ENCODE peak calls at places on chromosomes 6 and 20, in ten cellular contexts. L is HCT116, H is spleen, W is IMR-90, J is uterus, M is stomach, Q is psoas muscle, S is adrenal gland, V is hepatocyte, E is upper lobe of right lung. G is an unnamed sample.

GRCh38 chr6:34242252-34243130 is 5.8 kb downstream of the HMGA1 start:
- DNase-seq in L (no peak), H (peak; percentile 66), W (peak; percentile 25), J (no peak), M (no peak), Q (no peak), S (peak; percentile 12), V (no peak), E (peak; percentile 45), G (no peak)

GRCh38 chr6:170082531-170083187 is 208.2 kb downstream of the DLL1 start:
- DNase-seq in L (no peak), H (peak; percentile 63), W (no peak), J (no peak), M (peak; percentile 21), Q (no peak), S (no peak), V (no peak), E (no peak), G (no peak)

GRCh38 chr6:155587817-155588216 is 132.2 kb upstream of the NOX3 start:
- DNase-seq in L (no peak), H (no peak), W (no peak), J (no peak), M (no peak), Q (no peak), S (no peak), V (no peak), E (no peak), G (no peak)

GRCh38 chr6:24831771-24832718 is 33.3 kb upstream of the ARMH2 start:
- DNase-seq in L (no peak), H (no peak), W (peak; percentile 40), J (no peak), M (no peak), Q (no peak), S (no peak), V (no peak), E (no peak), G (no peak)

GRCh38 chr20:45355209-45355608 is 7.0 kb upstream of the SDC4 start:
- DNase-seq in L (no peak), H (no peak), W (peak; percentile 88), J (no peak), M (no peak), Q (no peak), S (peak; percentile 48), V (peak; percentile 66), E (no peak), G (no peak)

GRCh38 chr6:16396497-16397319 is 158.3 kb downstream of the GMPR start:
- DNase-seq in L (no peak), H (no peak), W (peak; percentile 35), J (no peak), M (no peak), Q (no peak), S (no peak), V (no peak), E (no peak), G (no peak)

GRCh38 chr6:22236626-22237414 is 60.0 kb downstream of the PRL start:
- DNase-seq in L (no peak), H (no peak), W (peak; percentile 95), J (no peak), M (no peak), Q (no peak), S (no peak), V (peak; percentile 25), E (no peak), G (no peak)

GRCh38 chr6:939526-940252 is 246.8 kb upstream of the EXOC2 start:
- DNase-seq in L (no peak), H (no peak), W (no peak), J (no peak), M (no peak), Q (no peak), S (no peak), V (no peak), E (no peak), G (no peak)

GRCh38 chr6:31658158-31658688 is 2.4 kb downstream of the C6orf47 start:
- DNase-seq in L (no peak), H (no peak), W (no peak), J (no peak), M (no peak), Q (no peak), S (no peak), V (no peak), E (no peak), G (no peak)

GRCh38 chr6:31657406-31658157 is 1.9 kb downstream of the APOM start:
- DNase-seq in L (no peak), H (no peak), W (no peak), J (no peak), M (no peak), Q (no peak), S (no peak), V (no peak), E (no peak), G (no peak)

GRCh38 chr6:31654574-31655348 is 933 bp upstream of the APOM start:
- DNase-seq in L (no peak), H (no peak), W (no peak), J (no peak), M (no peak), Q (no peak), S (no peak), V (no peak), E (no peak), G (no peak)

GRCh38 chr6:31652925-31653724 is 664 bp upstream of the BAG6 start:
- DNase-seq in L (no peak), H (peak; percentile 94), W (no peak), J (peak; percentile 92), M (peak; percentile 89), Q (peak; percentile 91), S (peak; percentile 92), V (peak; percentile 92), E (peak; percentile 90), G (no peak)

DNA sequence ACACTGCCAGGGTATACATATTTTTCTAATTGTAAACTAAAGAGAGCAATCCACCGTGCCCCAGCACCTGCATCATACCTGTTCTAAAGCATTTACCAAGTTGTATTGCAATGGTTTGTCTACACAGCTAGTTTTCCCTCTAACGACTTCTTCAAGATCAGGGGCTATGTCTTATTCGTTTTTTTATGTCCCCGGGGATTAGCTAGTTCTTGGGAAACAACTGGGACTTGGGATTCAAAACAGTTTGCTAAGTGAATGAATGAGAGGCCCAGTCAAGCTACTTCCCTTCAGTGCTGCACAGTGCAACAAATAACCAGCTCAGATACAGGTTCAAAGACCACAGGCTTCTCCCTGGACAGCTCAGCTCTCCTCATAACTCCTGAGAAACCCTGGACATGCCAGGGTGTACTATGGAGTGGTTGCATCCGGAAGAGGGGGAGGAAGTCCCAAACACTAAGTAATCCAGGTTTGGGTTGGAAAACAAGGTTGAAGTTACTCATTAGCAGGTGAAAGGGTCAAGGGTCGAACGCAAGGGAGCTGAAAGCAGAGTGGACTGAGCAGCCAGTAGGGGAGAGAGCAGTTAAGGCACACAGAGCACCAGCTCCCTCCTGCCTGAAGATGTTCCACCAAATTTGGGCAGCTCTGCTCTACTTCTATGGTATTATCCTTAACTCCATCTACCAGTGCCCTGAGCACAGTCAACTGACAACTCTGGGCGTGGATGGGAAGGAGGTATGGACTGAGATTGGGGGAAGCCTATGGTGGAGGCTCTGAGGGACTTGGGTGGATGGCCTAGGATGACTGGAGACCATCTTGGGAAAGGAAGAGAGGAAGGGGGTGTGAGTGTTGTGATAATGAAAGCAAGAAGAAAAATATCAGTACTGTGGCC is at the start of gene APOM:
- DNase-seq in L (no peak), H (no peak), W (no peak), J (no peak), M (no peak), Q (no peak), S (no peak), V (peak; percentile 66), E (no peak), G (no peak)
- H3K4me1 ChIP-seq in L (peaks cover 12% of the 10 kb centered on the region), H (peaks cover 67% of the 10 kb centered on the region), W (peaks cover 13% of the 10 kb centered on the region), J (peaks cover 11% of the 10 kb centered on the region), M (peaks cover 55% of the 10 kb centered on the region), Q (peaks cover 41% of the 10 kb centered on the region), S (peaks cover 43% of the 10 kb centered on the region), V (peaks cover 29% of the 10 kb centered on the region), E (peaks cover 38% of the 10 kb centered on the region), G (peaks cover 20% of the 10 kb centered on the region)

DNA sequence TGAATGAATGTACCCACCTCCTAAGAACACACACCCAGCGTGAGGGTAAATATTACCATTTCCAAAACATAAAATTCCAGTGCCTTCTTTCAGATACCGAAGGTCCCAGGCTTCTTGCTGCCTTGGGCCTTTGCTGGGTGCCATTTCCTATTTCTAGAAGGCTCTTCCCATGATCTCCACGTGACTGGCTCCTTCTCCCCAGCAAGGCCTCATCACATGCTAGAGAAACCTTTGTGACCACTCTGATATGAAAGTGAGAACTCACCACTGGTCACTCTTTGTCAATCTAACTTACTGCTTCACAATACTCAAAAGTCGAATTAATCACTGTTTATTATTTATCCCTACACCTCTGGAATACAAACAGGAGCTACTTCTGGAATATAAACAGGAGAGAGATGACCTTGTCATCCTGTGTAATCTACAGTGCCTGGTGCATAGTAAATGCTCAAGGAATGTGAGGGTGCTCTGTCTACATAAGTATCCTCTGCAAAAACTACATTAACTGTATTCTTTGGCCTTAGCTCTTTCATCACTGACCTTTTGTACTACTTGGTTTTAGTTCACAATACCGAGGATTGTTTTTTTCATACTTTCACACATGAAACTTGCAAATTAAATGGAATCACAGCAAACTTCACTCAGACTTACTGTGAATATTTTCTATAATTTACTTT is 1.6 kb downstream of the STX7 start:
- DNase-seq in L (no peak), H (no peak), W (no peak), J (no peak), M (no peak), Q (no peak), S (no peak), V (peak; percentile 47), E (no peak), G (no peak)
- H3K4me3 ChIP-seq in L (no peak overlapping the region), H (peak overlapping the region; percentile 97), W (peak overlapping the region; percentile 1), J (peak overlapping the region; percentile 72), M (peak overlapping the region; percentile 83), Q (peak overlapping the region; percentile 96), S (no peak overlapping the region), V (peak overlapping the region; percentile 82), E (peak overlapping the region; percentile 71), G (peak overlapping the region; percentile 93)

GRCh38 chr6:41572613-41573012 is 26.4 kb downstream of the FOXP4 start:
- DNase-seq in L (no peak), H (no peak), W (no peak), J (no peak), M (no peak), Q (no peak), S (no peak), V (no peak), E (no peak), G (no peak)

GRCh38 chr6:41568585-41569384 is 22.6 kb downstream of the FOXP4 start:
- DNase-seq in L (no peak), H (no peak), W (peak; percentile 49), J (peak; percentile 37), M (peak; percentile 59), Q (no peak), S (no peak), V (peak; percentile 62), E (peak; percentile 82), G (peak; percentile 78)

GRCh38 chr6:41571066-41571780 is 25.0 kb downstream of the FOXP4 start:
- DNase-seq in L (no peak), H (no peak), W (no peak), J (peak; percentile 61), M (no peak), Q (no peak), S (no peak), V (no peak), E (no peak), G (no peak)

GRCh38 chr6:41568202-41568584 is 22.0 kb downstream of the FOXP4 start:
- DNase-seq in L (no peak), H (no peak), W (no peak), J (no peak), M (no peak), Q (no peak), S (no peak), V (no peak), E (no peak), G (no peak)

GRCh38 chr6:41570270-41570615 is 24.1 kb downstream of the FOXP4 start:
- DNase-seq in L (no peak), H (no peak), W (no peak), J (no peak), M (no peak), Q (no peak), S (no peak), V (no peak), E (no peak), G (no peak)
- H3K4me1 ChIP-seq in L (no peaks in the 10 kb centered on the region), H (no peaks in the 10 kb centered on the region), W (peaks cover 10% of the 10 kb centered on the region), J (peaks cover 7% of the 10 kb centered on the region), M (peaks cover 54% of the 10 kb centered on the region), Q (peaks cover 10% of the 10 kb centered on the region), S (peaks cover 23% of the 10 kb centered on the region), V (peaks cover 57% of the 10 kb centered on the region), E (peaks cover 15% of the 10 kb centered on the region), G (peaks cover 7% of the 10 kb centered on the region)

GRCh38 chr6:23498013-23498412 is 628.0 kb upstream of the NRSN1 start:
- DNase-seq in L (no peak), H (no peak), W (peak; percentile 60), J (no peak), M (no peak), Q (no peak), S (no peak), V (peak; percentile 3), E (no peak), G (no peak)
- H3K4me3 ChIP-seq in L (no peak overlapping the region), H (no peak overlapping the region), W (no peak overlapping the region), J (no peak overlapping the region), M (no peak overlapping the region), Q (no peak overlapping the region), S (no peak overlapping the region), V (no peak overlapping the region), E (no peak overlapping the region), G (no peak overlapping the region)